ENCODE peak calls at places on chromosome 10, in five cellular contexts. H is K562, I is H1, O is A549, G is HepG2. K is an unnamed sample.

GRCh38 chr10:2508971-2509605 is 558.3 kb upstream of the PFKP start:
- DNase-seq in I (no peak), H (no peak), G (no peak), O (no peak), K (peak; percentile 6)

GRCh38 chr10:88080213-88080612 is 216.8 kb downstream of the PTEN start:
- DNase-seq in I (no peak), O (no peak), H (no peak), G (peak; percentile 69), K (peak; percentile 78)

GRCh38 chr10:71546220-71546619 is 149.5 kb downstream of the CDH23 start:
- DNase-seq in H (no peak), O (no peak), I (no peak), G (no peak), K (no peak)

GRCh38 chr10:121823993-121824463 is 103.8 kb downstream of the ATE1 start:
- DNase-seq in O (peak; percentile 44), I (no peak), G (peak; percentile 44), H (peak; percentile 31), K (peak; percentile 46)

GRCh38 chr10:2214035-2214434 is 476.7 kb upstream of the ADARB2 start:
- DNase-seq in I (no peak), O (no peak), G (no peak), H (no peak), K (no peak)

GRCh38 chr10:101568054-101568745 is 19.9 kb downstream of the POLL start:
- DNase-seq in O (no peak), I (no peak), H (no peak), G (no peak), K (no peak)

GRCh38 chr10:94146313-94146712 is 152.6 kb downstream of the PLCE1 start:
- DNase-seq in G (no peak), I (no peak), O (no peak), H (no peak), K (no peak)

GRCh38 chr10:30433286-30433778 is 652 bp upstream of the MAP3K8 start:
- DNase-seq in H (peak; percentile 25), O (peak; percentile 59), I (peak; percentile 80), G (peak; percentile 77), K (peak; percentile 67)

GRCh38 chr10:22573820-22574569 is 140.4 kb downstream of the PIP4K2A start:
- DNase-seq in I (peak; percentile 41), G (peak; percentile 28), O (peak; percentile 16), H (peak; percentile 32), K (peak; percentile 41)

GRCh38 chr10:125057158-125058001 is 103.0 kb downstream of the CTBP2 start:
- DNase-seq in G (no peak), H (peak; percentile 8), O (no peak), I (no peak), K (peak; percentile 99)

DNA sequence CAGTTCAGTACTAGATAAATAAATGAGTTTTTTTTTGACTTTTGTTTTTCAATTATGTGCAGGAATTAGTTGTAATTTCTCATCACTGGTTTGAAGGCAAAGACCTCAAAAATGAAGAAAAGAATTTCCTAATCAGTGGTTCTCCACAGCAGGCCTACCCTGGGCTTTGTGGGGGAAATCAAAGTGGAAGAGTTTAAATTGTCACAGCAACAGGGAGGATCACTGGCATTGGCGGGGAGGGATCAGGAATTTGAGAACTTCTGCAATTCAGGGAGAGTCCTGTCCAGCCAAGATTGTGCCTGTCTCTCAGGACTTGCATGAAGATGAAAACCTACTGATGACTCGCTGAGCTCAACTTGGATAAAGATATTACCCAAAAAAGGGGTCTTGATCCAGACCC is 70.1 kb downstream of the HACD1 start:
- DNase-seq in O (no peak), I (no peak), H (no peak), G (no peak), K (no peak)
- TF ChIP-seq MAFK in O (no peak), I (no peak), H (no peak), G (no peak), K (no peak)

DNA sequence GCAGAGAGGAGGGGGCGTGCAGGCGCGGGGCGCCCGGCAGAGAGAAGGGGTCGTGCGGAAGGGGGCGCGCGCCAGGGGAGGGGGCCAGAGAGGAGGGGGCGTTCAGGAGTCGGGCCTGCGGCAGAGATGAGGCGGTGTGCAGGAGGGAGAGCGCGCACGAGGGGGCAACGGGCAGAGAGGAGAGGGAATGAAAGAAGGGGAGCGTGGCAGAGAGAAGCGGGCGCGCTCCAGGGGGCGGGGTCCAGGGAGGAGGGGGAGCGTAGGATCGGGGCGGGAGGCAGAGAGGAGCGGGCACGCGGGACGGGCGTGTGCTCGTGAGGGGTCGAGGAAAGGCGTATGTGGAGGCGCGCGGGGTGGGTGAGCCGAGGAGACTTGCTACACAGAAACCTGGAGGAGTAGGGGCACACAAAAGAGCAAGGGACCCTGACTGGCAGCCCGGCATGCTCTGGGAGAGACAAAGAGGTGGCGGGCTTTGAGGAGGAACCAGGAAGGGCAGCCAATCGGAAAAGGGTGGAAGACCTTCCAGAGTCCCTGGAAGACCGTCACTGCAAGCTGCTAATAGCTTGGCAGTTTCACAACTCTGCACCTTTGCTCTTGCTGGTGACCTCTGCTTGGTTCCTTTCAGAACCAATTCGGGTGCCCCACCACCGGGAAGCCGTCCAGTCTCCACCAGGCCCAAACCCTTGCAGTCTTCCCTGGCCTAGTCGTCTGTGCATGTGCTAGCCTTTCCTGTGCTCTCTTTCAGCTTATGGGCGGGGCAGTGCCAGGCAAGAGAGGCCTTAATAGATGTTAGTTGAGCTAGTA is 621 bp downstream of the DYDC2 start:
- DNase-seq in I (peak; percentile 81), H (peak; percentile 16), O (no peak), G (no peak), K (no peak)
- TF ChIP-seq USF2 in I (no peak), H (no peak), O (no peak), G (no peak), K (no peak)

GRCh38 chr10:3889961-3890522 is 105.0 kb upstream of the KLF6 start:
- DNase-seq in O (peak; percentile 30), I (no peak), H (no peak), G (peak; percentile 99), K (peak; percentile 87)

GRCh38 chr10:3887885-3888476 is 103.0 kb upstream of the KLF6 start:
- DNase-seq in G (no peak), H (no peak), O (peak; percentile 47), I (no peak), K (peak; percentile 97)

GRCh38 chr10:3887404-3887803 is 102.4 kb upstream of the KLF6 start:
- DNase-seq in G (no peak), I (no peak), O (no peak), H (no peak), K (no peak)

GRCh38 chr10:3886191-3886590 is 101.2 kb upstream of the KLF6 start:
- DNase-seq in G (no peak), O (peak; percentile 87), H (peak; percentile 28), I (peak; percentile 63), K (peak; percentile 61)

GRCh38 chr10:3886666-3887251 is 101.8 kb upstream of the KLF6 start:
- DNase-seq in I (no peak), O (peak; percentile 68), G (peak; percentile 90), H (no peak), K (peak; percentile 96)
- TF ChIP-seq MAFK in I (no peak), O (peak; percentile 23), G (no peak), H (no peak), K (peak; percentile 29)

DNA sequence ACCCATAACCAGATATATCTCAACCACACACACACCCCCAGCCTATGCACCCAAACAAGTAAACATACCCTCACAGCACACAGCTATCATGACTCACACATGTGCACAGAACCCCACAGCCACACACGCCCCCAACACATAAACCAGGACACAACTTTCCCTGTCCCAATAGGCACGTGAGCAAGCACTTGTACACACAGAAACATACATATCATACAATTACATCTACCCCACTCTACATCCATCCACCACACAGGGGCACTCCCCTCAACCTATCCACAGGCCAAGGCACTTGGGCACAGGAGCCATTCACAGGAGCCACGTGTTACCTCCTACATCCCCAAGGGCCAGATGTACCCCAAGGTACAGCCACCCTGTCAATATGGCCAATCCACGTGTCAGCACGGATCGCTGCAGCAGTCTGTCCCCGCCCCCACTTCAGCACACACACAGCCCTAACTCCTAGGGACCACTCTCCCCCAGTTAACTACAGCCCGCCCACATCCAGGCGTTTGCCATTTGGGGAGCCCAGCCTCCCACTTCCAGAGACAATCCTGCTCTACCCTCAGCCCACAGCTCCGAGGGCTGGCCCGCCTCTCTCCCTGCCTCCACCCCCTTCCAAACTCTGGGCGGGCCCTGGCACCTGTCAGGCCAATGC is 163.5 kb downstream of the SH3PXD2A start:
- DNase-seq in I (no peak), G (no peak), O (no peak), H (peak; percentile 51), K (peak; percentile 48)
- TF ChIP-seq USF2 in I (no peak), G (no peak), O (no peak), H (no peak), K (no peak)

K was measured in IMR-90.